ENCODE peak calls at places on chromosomes 4 and X, in five cellular contexts. D is MM.1S, U is ascending aorta, Y is NT2/D1, X is pancreas. N is an unnamed sample.

GRCh38 chr4:99723555-99724450 is 66.2 kb upstream of the C4orf54 start:
- DNase-seq in D (no peak), U (peak; percentile 69), Y (no peak), X (peak; percentile 88), N (no peak)

GRCh38 chrX:153770606-153771175 is 6.6 kb downstream of the PLXNB3 start:
- DNase-seq in D (no peak), U (no peak), Y (no peak), X (peak; percentile 6), N (peak; percentile 30)

GRCh38 chr4:7392438-7393374 is 42.0 kb downstream of the PSAPL1 start:
- DNase-seq in D (no peak), U (peak; percentile 53), Y (no peak), X (peak; percentile 21), N (peak; percentile 54)

GRCh38 chrX:109535578-109535977 is 1.1 kb upstream of the NXT2 start:
- DNase-seq in D (no peak), U (no peak), Y (no peak), X (no peak), N (no peak)

GRCh38 chrX:11089802-11090201 is 21.3 kb upstream of the HCCS start:
- DNase-seq in D (no peak), U (no peak), Y (no peak), X (no peak), N (no peak)

GRCh38 chrX:9851890-9852289 is 65.7 kb downstream of the SHROOM2 start:
- DNase-seq in D (no peak), U (no peak), Y (no peak), X (no peak), N (no peak)

GRCh38 chr4:185209031-185209851 is at the start of gene SNX25:
- DNase-seq in D (peak; percentile 88), U (peak; percentile 93), Y (peak; percentile 52), X (peak; percentile 92), N (peak; percentile 95)

GRCh38 chrX:133444196-133444595 is 28.9 kb upstream of the GPC4 start:
- DNase-seq in D (no peak), U (no peak), Y (no peak), X (no peak), N (no peak)

GRCh38 chr4:76306882-76307669 is 543 bp downstream of the STBD1 start:
- DNase-seq in D (peak; percentile 66), U (peak; percentile 79), Y (peak; percentile 25), X (peak; percentile 73), N (peak; percentile 90)

GRCh38 chr4:80362578-80363181 is 27.1 kb downstream of the CFAP299 start:
- DNase-seq in D (peak; percentile 16), U (no peak), Y (peak; percentile 23), X (no peak), N (peak; percentile 89)

GRCh38 chr4:118337954-118338353 is 14.8 kb downstream of the PRSS12 start:
- DNase-seq in D (no peak), U (no peak), Y (no peak), X (no peak), N (no peak)

GRCh38 chr4:125125256-125125655 is 189.5 kb upstream of the FAT4 start:
- DNase-seq in D (no peak), U (no peak), Y (no peak), X (no peak), N (no peak)

GRCh38 chrX:154136627-154137161 is 7.3 kb upstream of the OPN1LW start:
- DNase-seq in D (peak; percentile 58), U (peak; percentile 82), Y (peak; percentile 32), X (peak; percentile 45), N (peak; percentile 93)

GRCh38 chr4:89419121-89419695 is 111.6 kb upstream of the GPRIN3 start:
- DNase-seq in D (no peak), U (no peak), Y (no peak), X (no peak), N (no peak)

GRCh38 chrX:133776072-133776471 is 209.3 kb downstream of the GPC3 start:
- DNase-seq in D (no peak), U (no peak), Y (no peak), X (no peak), N (peak; percentile 84)

GRCh38 chr4:127965062-127965802 is at the start of the genes ABHD18 and MFSD8:
- DNase-seq in D (peak; percentile 100), U (peak; percentile 99), Y (peak; percentile 96), X (peak; percentile 100), N (peak; percentile 100)
- H3K4me1 ChIP-seq in D (no peaks in the 10 kb centered on the region), U (peaks cover 12% of the 10 kb centered on the region), Y (no peaks in the 10 kb centered on the region), X (peaks cover 8% of the 10 kb centered on the region), N (no peaks in the 10 kb centered on the region)

GRCh38 chr4:19689511-19689910 is 562.2 kb upstream of the SLIT2 start:
- DNase-seq in D (no peak), U (no peak), Y (no peak), X (no peak), N (no peak)
- H3K9me3 ChIP-seq in D (no peaks in the 10 kb centered on the region), U (no peaks in the 10 kb centered on the region), Y (no peaks in the 10 kb centered on the region), X (no peaks in the 10 kb centered on the region), N (no peaks in the 10 kb centered on the region)

DNA sequence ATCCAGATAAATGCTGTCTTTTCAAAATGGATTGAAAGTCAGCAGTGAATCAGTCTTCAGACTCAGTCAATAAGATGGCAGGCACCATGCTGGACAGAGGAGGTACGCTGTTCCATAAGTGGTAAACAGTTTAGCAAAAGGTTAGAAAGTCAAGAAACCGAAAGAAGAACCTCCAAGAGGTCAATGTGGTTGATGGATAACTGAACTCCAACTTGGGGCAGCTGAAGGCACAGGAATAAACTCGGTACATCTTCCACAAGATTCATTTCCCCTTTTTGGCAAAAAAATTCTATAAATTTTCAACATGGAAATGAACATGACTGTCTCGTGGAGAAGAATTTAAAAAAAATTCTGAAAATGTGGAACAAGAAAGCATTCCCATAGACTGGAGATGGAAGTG is 18.4 kb upstream of the SEL1L3 start:
- DNase-seq in D (no peak), U (no peak), Y (no peak), X (no peak), N (no peak)
- H3K4me1 ChIP-seq in D (peaks cover 20% of the 10 kb centered on the region), U (no peaks in the 10 kb centered on the region), Y (no peaks in the 10 kb centered on the region), X (no peaks in the 10 kb centered on the region), N (no peaks in the 10 kb centered on the region)

GRCh38 chrX:44898411-44899221 is 25.6 kb downstream of the KDM6A start:
- DNase-seq in D (peak; percentile 14), U (no peak), Y (no peak), X (peak; percentile 33), N (peak; percentile 48)
- H3K9me3 ChIP-seq in D (no peaks in the 10 kb centered on the region), U (no peaks in the 10 kb centered on the region), Y (peaks cover 5% of the 10 kb centered on the region), X (no peaks in the 10 kb centered on the region), N (no peaks in the 10 kb centered on the region)

DNA sequence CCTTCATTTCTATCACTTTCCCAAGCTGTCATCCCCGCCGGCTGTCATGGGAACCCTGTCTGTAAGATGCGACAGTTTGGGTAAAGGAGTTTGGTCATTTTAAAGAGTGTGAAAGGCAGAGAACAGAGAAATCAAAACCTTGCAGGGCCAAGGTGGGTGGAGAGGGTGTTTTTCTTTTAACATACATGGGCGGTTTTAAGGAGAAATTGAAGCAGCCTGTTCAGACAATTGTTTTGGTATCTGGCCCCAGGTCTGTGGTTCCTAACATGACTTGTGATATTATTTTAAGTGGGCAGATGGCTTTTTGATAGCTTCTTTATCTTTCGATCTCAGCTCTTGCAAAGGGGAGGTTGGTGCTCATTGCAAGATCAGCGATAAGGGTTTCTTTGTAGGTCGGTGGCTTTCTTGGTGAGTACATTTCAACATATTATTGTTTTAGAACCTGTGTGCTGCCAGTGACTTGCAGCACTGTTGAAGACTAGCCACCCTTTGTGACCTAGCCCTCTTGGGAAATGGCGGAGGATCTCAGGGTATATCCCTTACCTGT is 3.7 kb downstream of the PPP1R3F start:
- DNase-seq in D (no peak), U (no peak), Y (no peak), X (no peak), N (peak; percentile 6)
- H3K4me1 ChIP-seq in D (peaks cover 5% of the 10 kb centered on the region), U (peaks cover 2% of the 10 kb centered on the region), Y (peaks cover 10% of the 10 kb centered on the region), X (no peaks in the 10 kb centered on the region), N (peaks cover 2% of the 10 kb centered on the region)

GRCh38 chr4:2060578-2061207 is 1.6 kb downstream of the NAT8L start:
- DNase-seq in D (no peak), U (no peak), Y (no peak), X (no peak), N (peak; percentile 87)
- H3K9me3 ChIP-seq in D (no peaks in the 10 kb centered on the region), U (no peaks in the 10 kb centered on the region), Y (no peaks in the 10 kb centered on the region), X (no peaks in the 10 kb centered on the region), N (no peaks in the 10 kb centered on the region)

DNA sequence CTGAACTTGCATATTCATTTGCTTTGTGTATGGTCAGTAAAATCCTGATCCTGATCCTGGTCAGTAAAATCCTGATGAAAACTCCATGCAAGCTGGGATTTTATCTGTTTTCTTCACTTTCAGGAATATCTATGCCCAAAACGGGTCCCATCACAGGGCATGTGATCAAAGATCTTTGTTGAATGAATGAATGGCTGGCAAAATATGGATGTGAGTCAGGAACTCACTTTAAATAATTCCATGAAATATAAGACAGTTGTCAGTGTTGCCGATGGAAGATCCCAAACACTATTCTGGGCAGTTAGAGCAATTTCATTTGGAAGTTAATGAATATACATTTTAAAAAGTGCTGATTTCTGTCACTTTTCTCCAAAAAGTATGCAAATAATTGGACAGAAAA is 598.4 kb downstream of the GBA3 start:
- DNase-seq in D (no peak), U (no peak), Y (no peak), X (no peak), N (no peak)
- H3K4me1 ChIP-seq in D (no peaks in the 10 kb centered on the region), U (no peaks in the 10 kb centered on the region), Y (no peaks in the 10 kb centered on the region), X (no peaks in the 10 kb centered on the region), N (no peaks in the 10 kb centered on the region)

DNA sequence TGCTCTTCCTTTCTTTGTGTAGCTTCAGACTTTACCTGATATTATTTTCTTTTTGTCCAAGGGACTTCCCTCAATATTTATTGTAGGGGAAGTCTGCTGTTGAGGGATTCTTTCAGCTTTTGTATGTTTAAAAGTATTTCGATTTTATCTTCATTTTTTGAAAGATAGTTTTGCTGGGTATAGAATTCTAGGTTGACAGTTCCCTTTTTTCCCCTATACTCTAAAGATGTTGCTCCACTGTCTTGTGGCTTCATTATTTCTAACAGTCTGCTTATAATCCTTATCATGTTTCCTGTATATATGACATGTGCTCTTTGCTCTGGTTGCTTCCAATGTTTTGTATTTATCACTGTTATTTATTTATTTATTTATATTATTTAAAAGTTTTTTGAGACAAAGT is 57.3 kb downstream of the CYTL1 start:
- DNase-seq in D (no peak), U (no peak), Y (no peak), X (no peak), N (no peak)
- H3K9me3 ChIP-seq in D (no peaks in the 10 kb centered on the region), U (peaks cover 12% of the 10 kb centered on the region), Y (peaks cover 39% of the 10 kb centered on the region), X (no peaks in the 10 kb centered on the region), N (peaks cover 41% of the 10 kb centered on the region)